ENCODE peak calls at places on chromosomes 4 and X, in five cellular contexts. S is upper lobe of left lung, O is esophagus muscularis mucosa, Z is HCT116, A is prostate gland. T is an unnamed sample.

GRCh38 chrX:102345916-102346315 is 93.9 kb downstream of the NXF2B start:
- DNase-seq in S (no peak), O (no peak), Z (no peak), A (peak; percentile 17), T (peak; percentile 49)

GRCh38 chr4:111991797-111992196 is 153.5 kb upstream of the FAM241A start:
- DNase-seq in S (no peak), O (no peak), Z (peak; percentile 8), A (no peak), T (no peak)

GRCh38 chr4:156962551-156962974 is 9.0 kb downstream of the PDGFC start:
- DNase-seq in S (no peak), O (no peak), Z (no peak), A (no peak), T (no peak)

GRCh38 chr4:54909964-54910363 is 215.4 kb downstream of the KDR start:
- DNase-seq in S (no peak), O (peak; percentile 19), Z (no peak), A (no peak), T (no peak)

GRCh38 chr4:8212606-8213005 is 13.5 kb downstream of the SH3TC1 start:
- DNase-seq in S (peak; percentile 51), O (no peak), Z (no peak), A (no peak), T (no peak)

GRCh38 chr4:189048119-189048518 is 892.6 kb upstream of the FRG1 start:
- DNase-seq in S (no peak), O (no peak), Z (no peak), A (no peak), T (no peak)

GRCh38 chr4:54271464-54271863 is 42.4 kb downstream of the PDGFRA start:
- DNase-seq in S (no peak), O (no peak), Z (no peak), A (no peak), T (no peak)

GRCh38 chrX:22795680-22796079 is 204.1 kb upstream of the DDX53 start:
- DNase-seq in S (no peak), O (no peak), Z (no peak), A (no peak), T (no peak)

GRCh38 chr4:115851918-115852766 is 738.7 kb upstream of the NDST4 start:
- DNase-seq in S (no peak), O (no peak), Z (peak; percentile 51), A (peak; percentile 30), T (no peak)

GRCh38 chrX:118847676-118848075 is 24.1 kb downstream of the ZCCHC12 start:
- DNase-seq in S (no peak), O (no peak), Z (peak; percentile 38), A (peak; percentile 25), T (no peak)

GRCh38 chrX:37825225-37825842 is 22.0 kb downstream of the DYNLT3 start:
- DNase-seq in S (no peak), O (no peak), Z (peak; percentile 8), A (peak; percentile 30), T (no peak)

GRCh38 chr4:17528526-17529165 is 13.7 kb downstream of the CLRN2 start:
- DNase-seq in S (no peak), O (no peak), Z (no peak), A (no peak), T (no peak)

GRCh38 chrX:107825698-107826285 is at the start of gene MID2:
- DNase-seq in S (peak; percentile 72), O (peak; percentile 91), Z (peak; percentile 29), A (peak; percentile 83), T (peak; percentile 90)

GRCh38 chr4:109012286-109012880 is 249.5 kb upstream of the ETNPPL start:
- DNase-seq in S (peak; percentile 68), O (no peak), Z (no peak), A (no peak), T (no peak)

GRCh38 chrX:16418650-16419049 is 231.3 kb upstream of the S100G start:
- DNase-seq in S (no peak), O (no peak), Z (no peak), A (no peak), T (no peak)

GRCh38 chrX:34563809-34564208 is 93.3 kb downstream of the TMEM47 start:
- DNase-seq in S (no peak), O (no peak), Z (no peak), A (no peak), T (no peak)

GRCh38 chr4:147409350-147409749 is 71.5 kb upstream of the EDNRA start:
- DNase-seq in S (no peak), O (no peak), Z (no peak), A (no peak), T (no peak)

GRCh38 chr4:73230865-73231517 is 27.6 kb downstream of the ANKRD17 start:
- DNase-seq in S (no peak), O (no peak), Z (no peak), A (no peak), T (no peak)

GRCh38 chr4:139689093-139689722 is 23.6 kb downstream of the MGST2 start:
- DNase-seq in S (no peak), O (no peak), Z (no peak), A (no peak), T (no peak)

GRCh38 chr4:56215901-56216300 is 171.4 kb downstream of the AASDH start:
- DNase-seq in S (no peak), O (no peak), Z (peak; percentile 33), A (no peak), T (no peak)

GRCh38 chrX:54885740-54886139 is 34.9 kb upstream of the TRO start:
- DNase-seq in S (no peak), O (no peak), Z (no peak), A (no peak), T (no peak)

GRCh38 chrX:87299563-87300160 is 217.9 kb upstream of the KLHL4 start:
- DNase-seq in S (no peak), O (no peak), Z (no peak), A (no peak), T (no peak)

GRCh38 chrX:77447339-77448149 is at the start of gene FGF16:
- DNase-seq in S (peak; percentile 68), O (no peak), Z (no peak), A (no peak), T (no peak)

GRCh38 chrX:30965751-30966150 is 76.7 kb upstream of the TAB3 start:
- DNase-seq in S (no peak), O (no peak), Z (no peak), A (no peak), T (no peak)

GRCh38 chr4:75841641-75842520 is 60.4 kb downstream of the PPEF2 start:
- DNase-seq in S (no peak), O (no peak), Z (no peak), A (no peak), T (no peak)

GRCh38 chr4:23930750-23931488 is 41.1 kb upstream of the PPARGC1A start:
- DNase-seq in S (peak; percentile 83), O (no peak), Z (no peak), A (peak; percentile 24), T (no peak)

GRCh38 chr4:90142091-90142490 is 14.9 kb downstream of the CCSER1 start:
- DNase-seq in S (no peak), O (no peak), Z (no peak), A (no peak), T (no peak)

GRCh38 chr4:151218343-151218742 is 58.6 kb upstream of the PRSS48 start:
- DNase-seq in S (no peak), O (no peak), Z (no peak), A (no peak), T (no peak)

GRCh38 chr4:47716017-47716416 is 121.8 kb downstream of the CORIN start:
- DNase-seq in S (no peak), O (no peak), Z (no peak), A (no peak), T (no peak)

GRCh38 chr4:66252291-66252690 is 582.0 kb upstream of the EPHA5 start:
- DNase-seq in S (no peak), O (no peak), Z (no peak), A (no peak), T (no peak)

GRCh38 chrX:116198810-116199209 is 28.3 kb downstream of the AGTR2 start:
- DNase-seq in S (no peak), O (no peak), Z (no peak), A (no peak), T (no peak)

GRCh38 chr4:75490155-75490554 is 24.0 kb downstream of the RCHY1 start:
- DNase-seq in S (no peak), O (no peak), Z (no peak), A (no peak), T (no peak)

GRCh38 chr4:132646186-132646585 is 502.9 kb upstream of the PCDH10 start:
- DNase-seq in S (no peak), O (no peak), Z (no peak), A (no peak), T (no peak)

DNA sequence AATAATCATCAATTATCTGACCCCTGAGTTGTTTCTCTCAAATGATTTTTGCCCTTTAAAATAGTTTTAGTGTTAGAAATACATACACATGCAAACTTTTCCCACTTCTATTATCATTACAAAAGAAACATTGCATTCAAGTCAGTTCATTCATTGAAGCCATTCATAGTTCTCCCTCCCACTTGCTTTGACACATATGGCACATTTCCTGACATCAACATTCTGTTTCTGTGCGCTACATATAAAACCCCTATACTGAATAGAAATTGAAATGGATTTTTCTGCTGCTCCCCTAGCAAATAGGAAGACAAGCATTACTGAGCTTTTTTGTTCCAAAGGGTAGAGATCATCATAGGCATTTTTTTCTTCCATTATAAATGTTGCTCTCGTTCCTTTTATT is 497.9 kb upstream of the PCDH10 start:
- DNase-seq in S (no peak), O (no peak), Z (no peak), A (no peak), T (no peak)
- TF ChIP-seq POLR2AphosphoS5 in S (no peak), O (no peak), Z (no peak), A (no peak), T (no peak)

DNA sequence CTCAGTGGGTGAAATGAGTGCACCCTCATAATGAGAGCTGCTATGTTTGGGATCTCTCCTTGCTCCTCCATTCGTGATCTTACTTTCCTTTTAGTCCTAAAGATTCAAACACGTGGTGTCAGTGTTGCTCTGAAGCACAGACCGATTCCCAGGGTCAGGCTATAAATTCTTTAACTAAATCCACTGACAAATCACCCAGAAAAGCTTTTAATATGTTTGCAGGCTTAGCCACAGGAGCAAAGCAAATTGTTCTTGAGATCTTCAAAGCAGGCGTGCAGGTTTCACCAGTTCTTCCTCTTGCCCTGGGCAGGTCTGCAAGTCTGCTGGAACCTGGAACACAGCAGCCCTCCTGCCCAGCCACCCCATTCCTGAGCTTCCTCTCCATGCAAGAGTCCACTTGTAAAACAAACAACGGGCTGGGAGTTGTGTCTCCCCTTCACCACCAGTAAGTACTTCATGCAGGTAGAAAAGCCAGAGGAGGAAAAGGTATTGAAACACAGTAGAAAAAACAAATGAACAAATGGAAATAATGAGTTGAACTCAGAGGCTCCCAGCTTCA is 70.1 kb upstream of the ENPP6 start:
- DNase-seq in S (no peak), O (peak; percentile 77), Z (no peak), A (peak; percentile 94), T (peak; percentile 87)
- TF ChIP-seq CTCF in S (peak; percentile 9), O (peak; percentile 37), Z (no peak), A (peak; percentile 65), T (no peak)

DNA sequence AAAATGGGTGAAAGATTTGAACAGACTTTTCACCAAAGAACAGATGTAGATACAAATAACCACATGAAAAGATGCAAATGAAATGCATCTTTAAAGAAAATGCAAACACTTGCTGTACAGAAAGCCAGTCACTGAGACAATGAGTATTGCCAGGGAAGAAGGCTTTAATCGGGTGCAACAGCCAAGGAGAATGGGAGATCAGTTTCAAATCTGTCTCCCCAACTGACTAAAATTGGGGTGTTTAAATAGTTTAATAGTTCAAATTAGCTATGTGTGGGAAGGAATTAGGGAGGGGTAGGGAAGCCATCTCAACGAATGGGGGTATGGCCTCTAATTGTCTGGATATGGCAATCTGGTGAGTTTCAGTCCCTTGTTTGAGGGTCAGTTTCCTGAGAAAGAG is 295.4 kb downstream of the PTTG2 start:
- DNase-seq in S (no peak), O (peak; percentile 8), Z (no peak), A (no peak), T (no peak)
- H3K27ac ChIP-seq in S (no peak overlapping the region), O (no peak overlapping the region), Z (no peak overlapping the region), A (no peak overlapping the region), T (no peak overlapping the region)

GRCh38 chrX:147675819-147676218 is 235.9 kb upstream of the FMR1 start:
- DNase-seq in S (no peak), O (no peak), Z (no peak), A (no peak), T (no peak)
- TF ChIP-seq POLR2AphosphoS5 in S (no peak), O (no peak), Z (no peak), A (no peak), T (no peak)